ENCODE peak calls at places on chromosomes 4 and X, in seven cellular contexts. Y is spleen, B is testis, H is MM.1S, D is left lung, Z is ascending aorta, M is tibial nerve. U is an unnamed sample.
A peak's percentile ranks its signal among the peaks of the same experiment; 100 is the strongest.

GRCh38 chr4:1910643-1911042 is 39.5 kb downstream of the NSD2 start:
- DNase-seq in Y (no peak), B (peak; percentile 59), H (peak; percentile 24), D (no peak), Z (no peak), M (peak; percentile 40), U (no peak)

GRCh38 chr4:39043058-39043696 is 11.0 kb upstream of the TMEM156 start:
- DNase-seq in Y (no peak), B (no peak), H (no peak), D (no peak), Z (no peak), M (no peak), U (no peak)

GRCh38 chr4:106541253-106541652 is 172.7 kb upstream of the GIMD1 start:
- DNase-seq in Y (no peak), B (no peak), H (no peak), D (no peak), Z (no peak), M (no peak), U (peak; percentile 56)

GRCh38 chr4:81550005-81550896 is 78.5 kb upstream of the RASGEF1B start:
- DNase-seq in Y (no peak), B (peak; percentile 18), H (no peak), D (peak; percentile 56), Z (no peak), M (no peak), U (no peak)

GRCh38 chrX:125004799-125005198 is 314.9 kb upstream of the TEX13C start:
- DNase-seq in Y (no peak), B (no peak), H (no peak), D (no peak), Z (no peak), M (no peak), U (no peak)

GRCh38 chr4:99679204-99679603 is 21.6 kb upstream of the C4orf54 start:
- DNase-seq in Y (no peak), B (peak; percentile 69), H (no peak), D (no peak), Z (no peak), M (no peak), U (no peak)

GRCh38 chrX:100928660-100929613 is at the start of gene XKRX:
- DNase-seq in Y (peak; percentile 81), B (peak; percentile 33), H (peak; percentile 57), D (peak; percentile 82), Z (no peak), M (peak; percentile 4), U (peak; percentile 29)

GRCh38 chr4:185186769-185187168 is 17.0 kb downstream of the CFAP97 start:
- DNase-seq in Y (no peak), B (no peak), H (no peak), D (no peak), Z (no peak), M (no peak), U (no peak)

GRCh38 chrX:17527932-17528331 is 152.9 kb downstream of the NHS start:
- DNase-seq in Y (no peak), B (no peak), H (no peak), D (no peak), Z (no peak), M (peak; percentile 16), U (no peak)

GRCh38 chr4:131650951-131651350 is 1498.1 kb upstream of the PCDH10 start:
- DNase-seq in Y (no peak), B (peak; percentile 51), H (no peak), D (no peak), Z (no peak), M (no peak), U (no peak)

GRCh38 chr4:89331637-89332544 is 24.3 kb upstream of the GPRIN3 start:
- DNase-seq in Y (no peak), B (no peak), H (no peak), D (no peak), Z (no peak), M (no peak), U (no peak)

DNA sequence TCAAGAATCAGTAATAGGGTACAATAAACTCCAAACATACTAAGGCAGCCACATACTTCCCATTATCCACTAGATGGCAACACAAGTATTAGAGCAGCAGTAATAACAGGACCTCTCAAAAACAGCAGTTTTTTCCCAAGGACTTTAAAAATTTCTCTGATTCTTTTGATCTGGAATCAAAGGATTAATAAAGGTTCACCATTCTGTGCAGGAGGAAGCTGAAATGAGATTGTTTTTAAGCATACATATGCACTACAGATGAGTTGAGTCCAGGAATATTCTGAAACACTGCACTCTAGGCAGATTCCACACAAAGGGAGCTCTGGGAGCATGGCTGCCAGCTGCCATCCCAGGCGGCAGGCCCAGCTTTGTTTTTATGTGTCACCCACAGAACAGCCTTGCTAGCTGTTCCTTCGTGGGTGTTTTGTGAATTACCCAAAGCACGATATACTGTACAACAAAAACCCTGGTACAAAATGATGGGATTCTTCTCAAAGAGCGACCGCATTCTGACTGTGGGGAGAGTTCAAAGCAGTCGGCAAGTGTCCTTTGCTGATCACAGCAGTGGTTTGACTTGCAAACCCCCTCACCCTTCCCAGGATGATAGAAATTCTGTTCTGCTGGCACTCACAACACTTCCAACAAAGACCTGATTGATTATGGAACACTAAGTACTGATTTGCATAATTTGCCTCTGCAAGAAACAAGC is 61.0 kb downstream of the STX18 start:
- DNase-seq in Y (no peak), B (no peak), H (no peak), D (no peak), Z (no peak), M (no peak), U (no peak)
- TF ChIP-seq CTCF in Y (no peak), B (peak; percentile 46), H (peak; percentile 35), D (no peak), Z (no peak), M (peak; percentile 23), U (peak; percentile 56)

GRCh38 chr4:77203380-77204197 is 46.6 kb downstream of the CCNG2 start:
- DNase-seq in Y (no peak), B (peak; percentile 75), H (peak; percentile 81), D (no peak), Z (no peak), M (peak; percentile 69), U (peak; percentile 46)

GRCh38 chr4:77209936-77210335 is 52.9 kb downstream of the CCNG2 start:
- DNase-seq in Y (no peak), B (no peak), H (no peak), D (no peak), Z (no peak), M (no peak), U (no peak)

GRCh38 chr4:77209012-77209411 is 52.0 kb downstream of the CCNG2 start:
- DNase-seq in Y (no peak), B (no peak), H (no peak), D (no peak), Z (no peak), M (no peak), U (no peak)
- H3K27me3 ChIP-seq in Y (no peaks in the 10 kb centered on the region), B (no peaks in the 10 kb centered on the region), H (no peaks in the 10 kb centered on the region), D (no peaks in the 10 kb centered on the region), Z (no peaks in the 10 kb centered on the region), M (no peaks in the 10 kb centered on the region), U (peaks cover 2% of the 10 kb centered on the region)

GRCh38 chr4:70442474-70442873 is 29.5 kb upstream of the MUC7 start:
- DNase-seq in Y (no peak), B (no peak), H (no peak), D (no peak), Z (no peak), M (no peak), U (no peak)
- TF ChIP-seq CTCF in Y (no peak), B (no peak), H (no peak), D (no peak), Z (no peak), M (no peak), U (no peak)

GRCh38 chr4:54231419-54232150 is 2.5 kb downstream of the PDGFRA start:
- DNase-seq in Y (no peak), B (peak; percentile 59), H (no peak), D (peak; percentile 79), Z (no peak), M (peak; percentile 63), U (no peak)

GRCh38 chr4:54229631-54230478 is 762 bp downstream of the PDGFRA start:
- DNase-seq in Y (no peak), B (no peak), H (no peak), D (peak; percentile 82), Z (no peak), M (no peak), U (no peak)

GRCh38 chr4:54232151-54232688 is 3.1 kb downstream of the PDGFRA start:
- DNase-seq in Y (no peak), B (no peak), H (no peak), D (no peak), Z (no peak), M (no peak), U (no peak)

GRCh38 chr4:54228563-54229501 is at the start of gene PDGFRA:
- DNase-seq in Y (no peak), B (peak; percentile 86), H (no peak), D (no peak), Z (no peak), M (peak; percentile 85), U (no peak)

DNA sequence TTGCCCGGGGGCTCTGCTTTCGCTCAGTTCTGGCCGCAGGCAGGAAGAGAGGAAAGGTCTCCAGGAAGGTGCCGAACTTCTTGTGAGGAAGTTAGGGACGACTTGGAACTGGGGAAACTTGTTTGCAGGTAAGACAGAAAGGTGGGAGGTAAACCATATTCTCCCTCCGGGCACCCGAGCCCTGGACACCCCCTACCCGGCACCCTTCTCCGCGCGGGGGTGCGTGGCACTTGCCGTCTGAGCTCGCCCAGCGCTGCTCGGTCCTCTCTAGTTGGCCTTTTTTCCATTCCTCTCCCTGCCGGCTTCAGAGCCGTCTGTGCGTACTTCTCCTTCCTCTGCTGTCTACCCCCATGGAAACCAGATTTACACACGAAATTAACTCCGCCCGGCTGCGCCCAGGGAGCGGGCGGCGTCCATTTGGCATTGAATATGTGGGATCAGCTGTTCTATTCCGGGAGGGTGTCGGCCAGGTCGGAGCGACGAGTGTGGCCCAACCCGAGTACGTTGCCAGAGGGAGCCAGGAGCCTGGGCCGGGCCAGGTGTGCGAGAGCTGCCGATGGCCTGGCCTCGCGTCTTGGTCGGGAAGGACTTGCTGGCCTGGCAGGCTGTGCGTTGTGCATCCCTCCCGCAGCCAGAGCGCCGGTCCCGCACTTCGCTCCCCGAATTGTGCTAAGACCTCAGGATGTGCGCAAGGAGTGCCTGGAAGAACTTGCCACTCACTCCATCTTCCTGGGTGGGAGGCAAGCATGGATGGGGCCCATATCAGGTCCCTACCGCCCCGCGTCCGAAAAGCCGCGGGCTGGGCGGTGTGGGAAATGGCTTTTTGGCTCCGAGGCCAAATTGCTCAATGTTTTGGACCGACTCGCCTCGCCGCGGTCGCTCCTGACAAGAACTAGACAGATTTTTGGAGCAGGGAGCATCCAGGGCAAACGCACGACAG is 1.7 kb downstream of the PDGFRA start:
- DNase-seq in Y (no peak), B (peak; percentile 23), H (no peak), D (peak; percentile 58), Z (no peak), M (peak; percentile 53), U (no peak)
- H3K27me3 ChIP-seq in Y (peaks cover 80% of the 10 kb centered on the region), B (no peaks in the 10 kb centered on the region), H (peaks cover 60% of the 10 kb centered on the region), D (peaks cover 92% of the 10 kb centered on the region), Z (no peaks in the 10 kb centered on the region), M (peaks cover 74% of the 10 kb centered on the region), U (peaks cover 86% of the 10 kb centered on the region)